ENCODE peak calls at places on chromosomes 2 and 18, in four cellular contexts. S is dorsolateral prefrontal cortex, V is fibroblast of lung, C is Caco-2. N is an unnamed sample. For H3K27me3, the result is how much of the 10 kb centered on the place peaks cover.

GRCh38 chr2:25980951-25981350 is 1.3 kb downstream of the KIF3C start:
- DNase-seq in S (no peak), V (no peak), C (no peak), N (no peak)

GRCh38 chr2:192150166-192150565 is 44.6 kb downstream of the TMEFF2 start:
- DNase-seq in C (no peak), V (no peak), S (no peak), N (no peak)

GRCh38 chr2:239000089-239000488 is 152.2 kb downstream of the TWIST2 start:
- DNase-seq in V (no peak), S (no peak), C (no peak), N (no peak)

GRCh38 chr18:63465059-63465458 is 11.7 kb upstream of the SERPINB5 start:
- DNase-seq in C (no peak), S (no peak), V (no peak), N (no peak)

GRCh38 chr2:62526531-62527381 is 20.8 kb upstream of the TMEM17 start:
- DNase-seq in C (no peak), V (no peak), S (no peak), N (no peak)

GRCh38 chr2:138742446-138743057 is 37.6 kb downstream of the NXPH2 start:
- DNase-seq in C (no peak), S (no peak), V (no peak), N (no peak)

GRCh38 chr2:196453613-196454047 is 185.9 kb upstream of the CCDC150 start:
- DNase-seq in C (peak), S (no peak), V (peak), N (peak)

GRCh38 chr2:161030260-161031063 is 129.8 kb upstream of the TANK start:
- DNase-seq in C (no peak), V (peak), S (no peak), N (peak)

GRCh38 chr18:74310411-74310810 is 5.2 kb upstream of the C18orf63 start:
- DNase-seq in C (no peak), S (no peak), V (peak), N (peak)

GRCh38 chr2:57372237-57372962 is 674.2 kb upstream of the VRK2 start:
- DNase-seq in V (no peak), S (no peak), C (no peak), N (no peak)

GRCh38 chr2:81050580-81050979 is 746.0 kb upstream of the LRRTM1 start:
- DNase-seq in S (no peak), C (no peak), V (no peak), N (no peak)

GRCh38 chr2:20668470-20668869 is 1.5 kb downstream of the GDF7 start:
- DNase-seq in S (no peak), C (no peak), V (no peak), N (no peak)

GRCh38 chr2:42421601-42422252 is 60.7 kb upstream of the COX7A2L start:
- DNase-seq in S (no peak), V (no peak), C (no peak), N (no peak)

GRCh38 chr2:101152195-101153076 is 1.3 kb upstream of the TBC1D8 start:
- DNase-seq in C (peak), V (peak), S (peak), N (peak)

GRCh38 chr2:179936654-179937053 is 70.4 kb downstream of the CWC22 start:
- DNase-seq in V (no peak), S (no peak), C (peak), N (peak)

GRCh38 chr2:163601377-163601776 is 134.4 kb downstream of the FIGN start:
- DNase-seq in V (peak), S (no peak), C (no peak), N (no peak)

GRCh38 chr2:19673213-19673791 is 228.5 kb downstream of the TTC32 start:
- DNase-seq in V (peak), C (no peak), S (no peak), N (no peak)

GRCh38 chr2:36357506-36358316 is 2.1 kb downstream of the CRIM1 start:
- DNase-seq in C (no peak), S (peak), V (peak), N (peak)

GRCh38 chr2:138090330-138090729 is 126.1 kb downstream of the HNMT start:
- DNase-seq in V (no peak), C (no peak), S (no peak), N (peak)

GRCh38 chr18:47397671-47398319 is 146.3 kb upstream of the SKOR2 start:
- DNase-seq in V (no peak), C (no peak), S (no peak), N (no peak)

GRCh38 chr2:47862949-47863348 is 43.3 kb downstream of the FBXO11 start:
- DNase-seq in V (no peak), C (no peak), S (no peak), N (no peak)

GRCh38 chr2:42809876-42810125 is 17.4 kb upstream of the HAAO start:
- DNase-seq in V (peak), C (peak), S (peak), N (peak)

GRCh38 chr2:43559391-43560230 is 36.2 kb downstream of the THADA start:
- DNase-seq in V (no peak), C (no peak), S (no peak), N (no peak)

GRCh38 chr2:88692187-88692586 is 714 bp downstream of the RPIA start:
- DNase-seq in C (peak), S (no peak), V (peak), N (peak)

GRCh38 chr2:135743860-135744259 is 2.2 kb downstream of the UBXN4 start:
- DNase-seq in C (no peak), V (no peak), S (no peak), N (no peak)

GRCh38 chr2:141055526-141055925 is 1075.3 kb downstream of the LRP1B start:
- DNase-seq in V (peak), C (no peak), S (no peak), N (peak)

GRCh38 chr18:6367208-6367607 is 47.5 kb downstream of the L3MBTL4 start:
- DNase-seq in S (no peak), V (no peak), C (no peak), N (no peak)

GRCh38 chr2:233063269-233063975 is 3.3 kb downstream of the INPP5D start:
- DNase-seq in V (no peak), C (no peak), S (peak), N (peak)

GRCh38 chr18:10588975-10589374 is 63.1 kb downstream of the NAPG start:
- DNase-seq in C (no peak), V (no peak), S (no peak), N (no peak)

GRCh38 chr18:59509477-59510173 is 150.6 kb upstream of the LMAN1 start:
- DNase-seq in C (no peak), S (no peak), V (peak), N (no peak)

GRCh38 chr2:204643326-204643725 is 98.1 kb downstream of the PARD3B start:
- DNase-seq in C (no peak), V (peak), S (no peak), N (no peak)

GRCh38 chr2:118689456-118689855 is 158.0 kb downstream of the EN1 start:
- DNase-seq in C (no peak), V (no peak), S (no peak), N (no peak)

GRCh38 chr2:175049671-175050070 is 44.5 kb upstream of the CHN1 start:
- DNase-seq in V (peak), S (no peak), C (no peak), N (no peak)

GRCh38 chr2:54386993-54387590 is 69.0 kb upstream of the SPTBN1 start:
- DNase-seq in C (no peak), V (peak), S (no peak), N (no peak)

GRCh38 chr2:196335238-196335637 is 163.9 kb upstream of the STK17B start:
- DNase-seq in S (no peak), C (no peak), V (peak), N (no peak)

GRCh38 chr18:392926-393325 is 107.6 kb downstream of the COLEC12 start:
- DNase-seq in C (no peak), V (peak), S (no peak), N (no peak)

GRCh38 chr2:174967693-174968260 is 37.4 kb downstream of the CHN1 start:
- DNase-seq in V (peak), C (no peak), S (no peak), N (no peak)

GRCh38 chr2:43210467-43211303 is 15.7 kb downstream of the ZFP36L2 start:
- DNase-seq in V (peak), S (no peak), C (no peak), N (no peak)

GRCh38 chr2:239803102-239803763 is 221.9 kb downstream of the NDUFA10 start:
- DNase-seq in S (peak), C (no peak), V (no peak), N (no peak)

GRCh38 chr2:214578395-214578794 is 167.5 kb downstream of the VWC2L start:
- DNase-seq in C (no peak), V (no peak), S (no peak), N (no peak)
- H3K27me3 ChIP-seq in C (under half), V (under half), S (under half), N (under half)

GRCh38 chr2:104852161-104852689 is 1.7 kb upstream of the POU3F3 start:
- DNase-seq in C (no peak), V (peak), S (no peak), N (no peak)

GRCh38 chr2:104855174-104856085 is 1.5 kb downstream of the POU3F3 start:
- DNase-seq in C (no peak), S (no peak), V (no peak), N (no peak)

GRCh38 chr2:104853401-104853925 is 452 bp upstream of the POU3F3 start:
- DNase-seq in S (no peak), V (no peak), C (no peak), N (no peak)

GRCh38 chr2:104854507-104855173 is 725 bp downstream of the POU3F3 start:
- DNase-seq in V (peak), C (no peak), S (no peak), N (no peak)

GRCh38 chr2:104853926-104854506 is at the start of gene POU3F3:
- DNase-seq in S (peak), C (peak), V (peak), N (peak)
- H3K27me3 ChIP-seq in S (under half), C (under half), V (under half), N (half or more)

GRCh38 chr2:110815938-110816337 is 83.6 kb downstream of the ACOXL start:
- DNase-seq in V (no peak), S (no peak), C (no peak), N (no peak)
- H3K27me3 ChIP-seq in V (under half), S (under half), C (under half), N (under half)

GRCh38 chr2:24830786-24831185 is 37.6 kb downstream of the CENPO start:
- DNase-seq in V (no peak), S (no peak), C (peak), N (no peak)
- H3K27me3 ChIP-seq in V (under half), S (under half), C (under half), N (under half)

GRCh38 chr2:72913531-72914225 is 3.6 kb upstream of the EMX1 start:
- DNase-seq in V (no peak), C (no peak), S (no peak), N (no peak)
- H3K27me3 ChIP-seq in V (half or more), C (under half), S (under half), N (half or more)

GRCh38 chr2:72144412-72144745 is 3.3 kb downstream of the CYP26B1 start:
- DNase-seq in C (peak), S (peak), V (no peak), N (peak)

GRCh38 chr2:72145658-72146329 is 1.9 kb downstream of the CYP26B1 start:
- DNase-seq in V (no peak), C (no peak), S (peak), N (peak)

GRCh38 chr2:72143441-72144356 is 4.0 kb downstream of the CYP26B1 start:
- DNase-seq in V (no peak), C (peak), S (peak), N (peak)

GRCh38 chr2:72146357-72147302 is 1.0 kb downstream of the CYP26B1 start:
- DNase-seq in C (no peak), V (no peak), S (peak), N (no peak)

DNA sequence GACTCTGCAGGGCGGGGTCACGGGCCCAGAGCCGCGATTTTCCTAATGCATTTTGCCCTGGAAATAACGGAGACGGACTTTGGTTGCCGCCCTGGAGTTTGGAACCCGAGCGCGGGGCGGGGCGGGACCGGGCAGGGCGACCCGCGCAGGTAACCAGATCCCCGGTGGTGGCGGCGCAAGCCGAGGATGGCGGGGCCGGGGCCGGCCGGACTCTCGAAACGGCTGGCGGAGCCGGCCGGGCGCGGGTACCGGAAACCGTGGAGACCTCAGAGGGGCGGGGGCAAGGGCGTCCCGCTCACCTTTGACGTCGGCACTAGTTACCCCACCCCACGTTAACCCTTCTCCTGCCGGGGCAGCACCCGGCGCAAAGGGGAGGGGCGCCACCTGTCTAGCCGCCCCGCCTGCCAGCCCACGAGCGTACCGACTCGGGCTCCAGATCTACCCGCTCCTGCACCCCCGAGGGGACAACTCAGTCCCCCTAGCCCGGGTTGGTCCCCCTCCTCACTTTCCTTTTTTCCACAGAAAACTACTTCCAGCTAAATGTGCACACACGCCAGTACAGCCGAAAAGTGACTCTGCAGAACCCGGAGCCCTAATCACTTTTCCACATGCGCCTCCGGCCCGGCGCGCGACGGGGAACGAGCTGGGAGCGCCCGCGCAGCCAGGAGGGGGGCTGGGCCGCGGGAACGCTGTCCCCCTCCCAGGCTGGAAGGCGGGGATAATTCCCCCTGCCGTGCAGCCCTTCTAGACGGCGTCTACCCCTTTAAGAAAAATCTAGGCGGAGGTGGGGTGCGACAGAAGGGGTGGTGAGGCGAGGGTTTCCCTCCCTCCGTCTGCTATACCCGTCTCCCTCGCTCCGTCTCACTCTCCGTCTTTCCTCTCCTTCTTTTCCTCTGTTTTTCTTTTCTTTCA is 2.7 kb downstream of the CYP26B1 start:
- DNase-seq in V (no peak), S (peak), C (peak), N (peak)
- H3K27me3 ChIP-seq in V (half or more), S (under half), C (under half), N (half or more)

GRCh38 chr2:172081248-172082022 is 3.9 kb upstream of the DLX1 start:
- DNase-seq in C (no peak), S (no peak), V (no peak), N (no peak)
- H3K27me3 ChIP-seq in C (under half), S (under half), V (under half), N (half or more)

GRCh38 chr2:129554373-129554772 is 425.1 kb upstream of the RAB6C start:
- DNase-seq in V (no peak), S (no peak), C (no peak), N (no peak)

GRCh38 chr2:129548880-129549279 is 430.6 kb upstream of the RAB6C start:
- DNase-seq in V (no peak), C (no peak), S (no peak), N (no peak)
- H3K27me3 ChIP-seq in V (under half), C (under half), S (under half), N (under half)

GRCh38 chr2:120433816-120434290 is 87.9 kb downstream of the INHBB start:
- DNase-seq in S (peak), V (no peak), C (no peak), N (no peak)

GRCh38 chr2:120431386-120432292 is 85.7 kb downstream of the INHBB start:
- DNase-seq in S (no peak), V (no peak), C (no peak), N (no peak)

GRCh38 chr2:120434487-120434886 is 88.6 kb downstream of the INHBB start:
- DNase-seq in V (no peak), C (no peak), S (peak), N (no peak)

GRCh38 chr2:120432293-120432975 is 86.5 kb downstream of the INHBB start:
- DNase-seq in V (no peak), C (no peak), S (peak), N (no peak)

GRCh38 chr2:120432976-120433815 is 87.3 kb downstream of the INHBB start:
- DNase-seq in C (no peak), S (peak), V (no peak), N (no peak)
- H3K27me3 ChIP-seq in C (under half), S (under half), V (under half), N (half or more)

GRCh38 chr2:207901401-207901800 is 123.9 kb downstream of the PLEKHM3 start:
- DNase-seq in S (no peak), C (no peak), V (no peak), N (peak)

GRCh38 chr2:207897541-207898353 is 127.6 kb downstream of the PLEKHM3 start:
- DNase-seq in V (no peak), S (no peak), C (peak), N (no peak)

GRCh38 chr2:207896525-207897295 is 127.0 kb upstream of the FZD5 start:
- DNase-seq in S (no peak), C (peak), V (no peak), N (no peak)

GRCh38 chr2:207895236-207895860 is 125.6 kb upstream of the FZD5 start:
- DNase-seq in V (no peak), C (no peak), S (no peak), N (no peak)

DNA sequence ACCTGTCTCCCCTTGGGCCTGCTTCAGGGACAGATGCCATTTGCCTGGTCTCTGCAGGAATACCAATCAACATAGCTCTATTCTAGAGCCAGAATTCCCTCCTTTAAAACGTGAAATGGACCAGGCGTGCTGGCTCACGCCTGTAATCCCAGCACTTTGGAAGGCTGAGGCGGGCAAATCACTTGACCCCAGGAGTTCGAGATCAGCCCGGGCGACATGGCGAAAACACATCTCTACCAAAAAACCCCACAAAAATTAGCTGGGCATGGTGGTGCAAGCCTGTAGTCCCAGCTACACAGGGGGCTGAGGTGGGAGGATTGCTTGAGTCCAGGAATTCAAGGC is 127.0 kb downstream of the PLEKHM3 start:
- DNase-seq in V (no peak), S (no peak), C (no peak), N (no peak)
- H3K27me3 ChIP-seq in V (under half), S (under half), C (under half), N (under half)